ENCODE peak calls at places on chromosomes 11 and 22, in ten cellular contexts. A is CD14-positive monocyte; K is CD4-positive, alpha-beta T cell; P is kidney; Z is sigmoid colon; J is stomach; F is fibroblast of pulmonary artery; L is Calu3; Q is tibial nerve; B is lower lobe of right lung. S is an unnamed sample.
A peak's percentile ranks its signal among the peaks of the same experiment; 100 is the strongest.

GRCh38 chr11:69335010-69335409 is 41.1 kb downstream of the MYEOV start:
- DNase-seq in A (no peak), K (no peak), P (no peak), Z (no peak), J (peak; percentile 20), F (no peak), L (no peak), Q (no peak), B (no peak), S (peak; percentile 57)

GRCh38 chr11:75261474-75261847 is 20.9 kb downstream of the TPBGL start:
- DNase-seq in A (peak; percentile 75), K (no peak), P (no peak), Z (peak; percentile 62), J (no peak), F (no peak), L (no peak), Q (no peak), B (no peak), S (peak; percentile 37)

GRCh38 chr11:1127664-1128162 is 30.0 kb upstream of the MUC5AC start:
- DNase-seq in A (no peak), K (no peak), P (no peak), Z (peak; percentile 54), J (no peak), F (no peak), L (peak; percentile 0), Q (no peak), B (no peak), S (no peak)

GRCh38 chr11:2426221-2426620 is 18.1 kb downstream of the TRPM5 start:
- DNase-seq in A (no peak), K (no peak), P (peak; percentile 71), Z (no peak), J (no peak), F (no peak), L (no peak), Q (no peak), B (no peak), S (no peak)

GRCh38 chr11:69010964-69011623 is 2.0 kb downstream of the MRGPRF start:
- DNase-seq in A (no peak), K (no peak), P (peak; percentile 93), Z (peak; percentile 97), J (peak; percentile 81), F (peak; percentile 74), L (peak; percentile 86), Q (peak; percentile 69), B (peak; percentile 63), S (peak; percentile 75)

GRCh38 chr11:86991341-86991740 is 36.1 kb upstream of the FZD4 start:
- DNase-seq in A (no peak), K (no peak), P (no peak), Z (no peak), J (no peak), F (no peak), L (no peak), Q (no peak), B (no peak), S (no peak)

GRCh38 chr11:116374085-116374484 is 398.7 kb downstream of the BUD13 start:
- DNase-seq in A (no peak), K (no peak), P (no peak), Z (no peak), J (no peak), F (no peak), L (no peak), Q (no peak), B (no peak), S (no peak)

GRCh38 chr11:31487848-31488247 is 21.6 kb downstream of the IMMP1L start:
- DNase-seq in A (no peak), K (no peak), P (no peak), Z (no peak), J (no peak), F (peak; percentile 85), L (peak; percentile 15), Q (no peak), B (no peak), S (no peak)

GRCh38 chr11:64128255-64129006 is 37.5 kb downstream of the MACROD1 start:
- DNase-seq in A (no peak), K (no peak), P (no peak), Z (no peak), J (no peak), F (no peak), L (no peak), Q (no peak), B (no peak), S (no peak)

GRCh38 chr11:10305262-10305963 is 540 bp downstream of the ADM start:
- DNase-seq in A (peak; percentile 55), K (no peak), P (peak; percentile 79), Z (peak; percentile 75), J (peak; percentile 49), F (no peak), L (peak; percentile 38), Q (no peak), B (peak; percentile 77), S (no peak)

GRCh38 chr22:38489142-38489541 is 17.0 kb downstream of the DDX17 start:
- DNase-seq in A (no peak), K (no peak), P (peak; percentile 60), Z (no peak), J (no peak), F (no peak), L (no peak), Q (no peak), B (no peak), S (no peak)

GRCh38 chr22:40397436-40397835 is 27.0 kb downstream of the SGSM3 start:
- DNase-seq in A (no peak), K (no peak), P (no peak), Z (no peak), J (no peak), F (peak; percentile 68), L (no peak), Q (no peak), B (peak; percentile 13), S (no peak)

GRCh38 chr11:91756829-91757480 is 467.7 kb upstream of the FAT3 start:
- DNase-seq in A (no peak), K (no peak), P (no peak), Z (no peak), J (no peak), F (no peak), L (no peak), Q (no peak), B (no peak), S (no peak)

GRCh38 chr11:78562398-78562797 is 12.3 kb downstream of the NARS2 start:
- DNase-seq in A (no peak), K (no peak), P (no peak), Z (no peak), J (no peak), F (peak; percentile 75), L (no peak), Q (no peak), B (no peak), S (no peak)

GRCh38 chr11:9015677-9016076 is 11.9 kb upstream of the NRIP3 start:
- DNase-seq in A (peak; percentile 58), K (peak; percentile 33), P (no peak), Z (peak; percentile 86), J (peak; percentile 75), F (peak; percentile 89), L (peak; percentile 57), Q (peak; percentile 61), B (peak; percentile 56), S (no peak)

DNA sequence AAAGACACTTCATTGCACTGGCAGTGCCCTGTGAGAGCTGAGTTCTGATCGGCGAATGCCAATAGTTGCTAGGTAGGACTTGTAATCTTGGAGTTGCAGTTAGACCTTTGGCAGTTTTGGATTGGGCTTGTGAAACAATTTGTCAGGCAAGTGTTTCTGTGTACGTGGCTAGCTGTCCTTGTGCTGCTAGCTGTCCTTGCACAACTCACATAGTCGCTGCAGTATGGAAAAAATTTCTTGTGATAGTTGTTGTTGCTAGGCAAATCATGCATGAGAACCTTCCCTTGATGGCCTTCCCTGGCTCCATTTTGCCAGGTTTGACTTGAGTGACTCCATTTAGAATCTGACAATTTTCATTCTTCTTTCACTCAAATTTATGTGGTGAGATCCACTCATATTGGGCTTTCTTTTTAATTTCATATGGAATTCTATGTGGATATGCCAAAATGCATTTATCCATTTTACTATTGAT is 140.7 kb downstream of the APIP start:
- DNase-seq in A (no peak), K (no peak), P (no peak), Z (no peak), J (no peak), F (no peak), L (no peak), Q (no peak), B (no peak), S (no peak)
- TF ChIP-seq CTCF in A (no peak), K (no peak), P (no peak), Z (no peak), J (no peak), F (no peak), L (no peak), Q (no peak), B (no peak), S (no peak)

GRCh38 chr11:37657645-37658044 is 1059.6 kb upstream of the RAG2 start:
- DNase-seq in A (no peak), K (no peak), P (no peak), Z (no peak), J (no peak), F (peak; percentile 77), L (no peak), Q (no peak), B (no peak), S (no peak)
- TF ChIP-seq CTCF in A (no peak), K (no peak), P (no peak), Z (no peak), J (no peak), F (peak; percentile 78), L (no peak), Q (no peak), B (no peak), S (peak; percentile 90)

DNA sequence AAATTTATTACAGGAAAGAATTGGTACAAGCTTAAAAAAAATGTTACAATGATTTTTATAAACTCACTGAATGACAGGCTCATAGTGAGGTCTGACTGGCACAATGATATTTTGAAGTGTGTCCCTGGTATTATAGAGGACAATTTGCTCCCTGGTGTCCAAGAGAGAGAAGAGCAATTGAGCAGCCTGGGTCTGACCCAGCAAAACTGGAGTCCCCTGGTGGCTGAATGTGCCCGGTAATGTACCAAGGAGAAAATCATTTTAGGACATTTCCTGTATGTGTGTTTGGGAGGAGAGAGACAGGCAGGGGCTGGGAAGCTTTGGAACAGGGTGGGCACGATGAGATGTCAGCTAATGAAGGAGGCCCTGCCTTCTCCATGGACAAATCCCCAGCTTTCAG is 125.3 kb downstream of the APOL5 start:
- DNase-seq in A (no peak), K (no peak), P (no peak), Z (no peak), J (no peak), F (peak; percentile 55), L (peak; percentile 66), Q (no peak), B (no peak), S (no peak)
- TF ChIP-seq CTCF in A (peak; percentile 34), K (no peak), P (peak; percentile 38), Z (peak; percentile 40), J (no peak), F (peak; percentile 71), L (no peak), Q (no peak), B (peak; percentile 50), S (peak; percentile 80)

DNA sequence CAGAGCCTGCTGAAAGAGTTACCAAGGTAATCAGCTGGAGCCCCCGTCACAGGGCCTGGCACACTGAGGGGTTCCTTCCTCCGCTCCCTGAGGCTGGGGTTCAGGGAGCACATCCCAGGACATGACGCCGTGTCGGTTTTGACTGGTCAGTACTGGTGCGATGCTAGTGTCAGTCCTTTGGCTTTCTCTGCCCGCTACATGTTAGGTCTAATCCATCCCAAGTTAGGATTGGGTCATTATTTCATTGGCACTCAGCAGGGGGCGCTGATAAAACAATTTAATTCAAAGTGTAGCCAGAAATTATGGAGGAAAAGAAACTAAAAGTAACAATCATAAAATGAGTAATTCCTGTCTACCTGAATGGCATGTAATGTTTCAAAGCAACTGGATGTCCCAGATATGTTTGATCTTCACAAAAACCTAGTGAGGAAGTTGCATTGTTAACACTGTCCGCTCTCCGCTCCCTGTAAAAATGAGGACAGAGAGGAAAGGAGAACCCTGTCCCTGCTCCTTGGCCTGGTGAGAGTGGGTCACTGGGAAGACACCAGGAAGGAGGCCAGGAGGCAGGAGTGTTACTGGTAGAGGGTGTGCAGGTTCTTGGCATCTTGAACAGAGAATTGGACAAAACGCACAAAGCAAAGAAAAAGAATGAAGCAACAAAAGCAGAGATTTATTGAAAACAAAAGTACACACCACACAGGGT is 27.1 kb downstream of the TSKU start:
- DNase-seq in A (peak; percentile 39), K (no peak), P (no peak), Z (no peak), J (no peak), F (peak; percentile 59), L (peak; percentile 63), Q (peak; percentile 70), B (no peak), S (no peak)
- TF ChIP-seq CTCF in A (peak; percentile 78), K (peak; percentile 40), P (peak; percentile 60), Z (peak; percentile 46), J (no peak), F (peak; percentile 61), L (peak; percentile 69), Q (peak; percentile 47), B (peak; percentile 67), S (peak; percentile 80)

S was measured in chondrocyte.